ENCODE peak calls at places on chromosomes 4 and X, in nine cellular contexts. S is bronchial epithelial cell; E is BE2C; K is heart right ventricle; D is ovary; H is gastrocnemius medialis; F is HFF-Myc; I is right lobe of liver; X is CD8-positive, alpha-beta T cell. B is an unnamed sample.

GRCh38 chr4:152382057-152382785 is 153.7 kb downstream of the FBXW7 start:
- DNase-seq in S (no peak), E (no peak), K (no peak), D (peak; percentile 20), H (peak; percentile 64), F (no peak), I (no peak), X (no peak), B (peak; percentile 14)

GRCh38 chr4:18020145-18020670 is 1.3 kb downstream of the LCORL start:
- DNase-seq in S (no peak), E (peak; percentile 8), K (no peak), D (no peak), H (no peak), F (no peak), I (no peak), X (no peak), B (peak; percentile 16)

GRCh38 chr4:60088803-60089202 is 1111.3 kb upstream of the ADGRL3 start:
- DNase-seq in S (no peak), E (no peak), K (no peak), D (no peak), H (no peak), F (no peak), I (no peak), X (no peak), B (no peak)

GRCh38 chrX:19285857-19286256 is 57.9 kb upstream of the PDHA1 start:
- DNase-seq in S (no peak), E (no peak), K (no peak), D (no peak), H (no peak), F (no peak), I (no peak), X (no peak), B (no peak)

GRCh38 chrX:38215141-38215540 is 5.5 kb downstream of the SRPX start:
- DNase-seq in S (peak; percentile 53), E (no peak), K (no peak), D (no peak), H (peak; percentile 28), F (peak; percentile 67), I (no peak), X (no peak), B (peak; percentile 65)

GRCh38 chrX:31099536-31100090 is 27.8 kb upstream of the FTHL17 start:
- DNase-seq in S (peak; percentile 55), E (no peak), K (no peak), D (no peak), H (no peak), F (no peak), I (no peak), X (no peak), B (no peak)

GRCh38 chr4:14878681-14879080 is 123.6 kb upstream of the CPEB2 start:
- DNase-seq in S (no peak), E (no peak), K (no peak), D (no peak), H (no peak), F (no peak), I (no peak), X (no peak), B (no peak)

GRCh38 chr4:187209921-187210613 is 486.4 kb upstream of the FAT1 start:
- DNase-seq in S (peak; percentile 5), E (no peak), K (no peak), D (no peak), H (no peak), F (peak; percentile 37), I (no peak), X (no peak), B (peak; percentile 88)

GRCh38 chrX:40552768-40553167 is 28.0 kb upstream of the ATP6AP2 start:
- DNase-seq in S (no peak), E (no peak), K (no peak), D (no peak), H (no peak), F (no peak), I (no peak), X (no peak), B (peak; percentile 27)

GRCh38 chrX:139931646-139932076 is 1.2 kb downstream of the ATP11C start:
- DNase-seq in S (no peak), E (no peak), K (no peak), D (no peak), H (no peak), F (no peak), I (no peak), X (no peak), B (no peak)

GRCh38 chr4:4787421-4787820 is 72.0 kb upstream of the MSX1 start:
- DNase-seq in S (no peak), E (no peak), K (no peak), D (no peak), H (no peak), F (no peak), I (no peak), X (no peak), B (no peak)

GRCh38 chrX:87425618-87426017 is 92.0 kb upstream of the KLHL4 start:
- DNase-seq in S (no peak), E (no peak), K (no peak), D (no peak), H (no peak), F (no peak), I (no peak), X (no peak), B (no peak)

GRCh38 chr4:145061325-145061920 is 36.6 kb downstream of the ANAPC10 start:
- DNase-seq in S (peak; percentile 58), E (no peak), K (no peak), D (no peak), H (no peak), F (peak; percentile 35), I (no peak), X (no peak), B (peak; percentile 73)

GRCh38 chr4:86011117-86011516 is 348.7 kb downstream of the MAPK10 start:
- DNase-seq in S (peak; percentile 63), E (no peak), K (no peak), D (no peak), H (peak; percentile 28), F (no peak), I (no peak), X (no peak), B (peak; percentile 93)

GRCh38 chrX:139178980-139179379 is 351.6 kb upstream of the F9 start:
- DNase-seq in S (no peak), E (no peak), K (no peak), D (no peak), H (no peak), F (no peak), I (no peak), X (no peak), B (no peak)

DNA sequence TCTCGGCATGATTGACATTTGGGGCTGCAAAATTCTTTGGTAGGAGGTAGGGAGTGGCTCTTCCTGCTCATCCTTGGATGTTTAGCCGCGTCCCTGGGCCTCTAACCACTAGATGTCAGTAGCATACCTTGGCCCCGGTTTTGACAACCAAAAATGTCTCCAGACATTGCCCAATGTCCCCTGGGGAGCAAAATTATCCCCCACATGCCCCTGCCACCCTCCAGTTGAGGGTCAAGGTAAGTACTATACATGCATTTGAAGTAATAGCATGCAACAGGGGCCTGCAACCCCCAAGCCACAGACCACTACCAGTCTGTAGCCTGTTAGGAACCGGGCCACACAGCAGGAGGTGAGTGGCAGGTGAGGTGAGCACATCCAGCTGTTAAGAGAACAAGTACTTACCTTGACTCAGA is 17.6 kb upstream of the KIAA1210 start:
- DNase-seq in S (peak; percentile 10), E (peak; percentile 9), K (no peak), D (no peak), H (no peak), F (no peak), I (peak; percentile 55), X (no peak), B (no peak)
- TF ChIP-seq CTCF in S (peak; percentile 53), E (peak; percentile 42), K (peak; percentile 49), D (no peak), H (no peak), F (peak; percentile 63), I (peak; percentile 47), X (no peak), B (peak; percentile 52)

GRCh38 chr4:2849267-2850140 is 5.9 kb downstream of the ADD1 start:
- DNase-seq in S (no peak), E (no peak), K (no peak), D (no peak), H (no peak), F (no peak), I (peak; percentile 58), X (no peak), B (peak; percentile 27)
- H3K4me3 ChIP-seq in S (no peak overlapping the region), E (no peak overlapping the region), K (no peak overlapping the region), D (no peak overlapping the region), H (no peak overlapping the region), F (no peak overlapping the region), I (no peak overlapping the region), X (no peak overlapping the region), B (no peak overlapping the region)

DNA sequence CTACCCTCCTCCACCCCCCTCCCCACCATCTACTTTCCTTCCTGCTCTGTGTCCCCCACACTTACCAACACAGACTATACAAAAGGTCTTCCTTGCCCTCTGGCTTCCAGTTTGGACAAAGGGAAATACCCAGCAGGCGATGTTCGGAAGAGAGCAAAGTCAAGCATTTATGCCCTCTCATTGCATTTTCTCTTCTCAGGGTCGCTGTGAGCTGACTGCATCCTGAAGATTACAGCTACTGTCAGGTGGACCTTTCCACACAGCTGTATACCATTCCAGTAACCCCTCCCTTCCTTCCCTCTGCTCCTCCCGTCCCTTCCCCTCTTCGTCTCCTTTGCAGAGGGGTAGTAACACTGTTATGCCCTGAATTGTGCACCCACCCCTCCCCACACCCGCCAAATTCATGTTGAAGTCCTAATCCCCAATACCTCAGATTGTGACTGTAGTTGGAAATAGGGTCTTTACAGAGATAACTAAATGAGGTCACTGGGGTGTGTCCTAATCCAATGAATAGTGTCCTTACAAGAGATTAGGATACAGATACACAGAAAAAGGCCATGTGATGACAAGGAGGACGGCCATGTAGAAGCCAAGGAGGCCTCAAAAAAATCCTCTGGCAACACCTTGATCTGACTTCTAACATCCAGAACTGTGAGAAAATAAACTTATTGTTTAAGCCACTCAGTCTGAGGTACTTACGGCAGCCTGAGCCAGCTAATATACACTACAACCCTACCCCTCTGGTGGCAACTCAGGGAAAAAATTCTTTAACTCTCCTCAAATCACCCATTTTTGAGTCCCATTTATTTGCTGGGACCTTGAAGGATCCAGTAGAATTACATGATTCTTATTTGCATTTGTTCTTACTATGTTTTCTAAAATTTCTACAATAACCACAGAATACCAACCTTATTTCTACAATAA is 11.7 kb downstream of the MORF4L2 start:
- DNase-seq in S (no peak), E (no peak), K (no peak), D (no peak), H (no peak), F (no peak), I (no peak), X (no peak), B (no peak)
- TF ChIP-seq CTCF in S (no peak), E (no peak), K (no peak), D (no peak), H (no peak), F (no peak), I (no peak), X (no peak), B (no peak)

GRCh38 chrX:11580789-11581188 is 84.9 kb downstream of the ARHGAP6 start:
- DNase-seq in S (no peak), E (no peak), K (no peak), D (no peak), H (no peak), F (no peak), I (no peak), X (no peak), B (no peak)

GRCh38 chrX:11577603-11578002 is 88.1 kb downstream of the ARHGAP6 start:
- DNase-seq in S (no peak), E (no peak), K (no peak), D (no peak), H (no peak), F (no peak), I (no peak), X (no peak), B (no peak)

GRCh38 chrX:11579856-11580595 is 85.7 kb downstream of the ARHGAP6 start:
- DNase-seq in S (no peak), E (no peak), K (no peak), D (no peak), H (no peak), F (no peak), I (no peak), X (no peak), B (peak; percentile 11)

GRCh38 chrX:11575332-11575731 is 90.4 kb downstream of the ARHGAP6 start:
- DNase-seq in S (no peak), E (no peak), K (no peak), D (no peak), H (no peak), F (no peak), I (no peak), X (no peak), B (no peak)
- H3K4me3 ChIP-seq in S (no peak overlapping the region), E (no peak overlapping the region), K (no peak overlapping the region), D (no peak overlapping the region), H (no peak overlapping the region), F (no peak overlapping the region), I (no peak overlapping the region), X (no peak overlapping the region), B (no peak overlapping the region)